ENCODE peak calls at places on chromosomes 6 and 20, in six cellular contexts. S, L, G, H, P and R are unnamed samples.

GRCh38 chr6:75975904-75976303 is 96.6 kb downstream of the IMPG1 start:
- DNase-seq in S (no peak), L (no peak), G (no peak), H (no peak), P (no peak), R (no peak)

GRCh38 chr6:513961-514360 is 122.4 kb downstream of the IRF4 start:
- DNase-seq in S (no peak), L (no peak), G (no peak), H (no peak), P (no peak), R (no peak)

GRCh38 chr6:16163535-16164300 is 34.8 kb downstream of the MYLIP start:
- DNase-seq in S (no peak), L (no peak), G (no peak), H (no peak), P (no peak), R (no peak)

GRCh38 chr20:33684533-33685327 is 1.5 kb downstream of the E2F1 start:
- DNase-seq in S (no peak), L (no peak), G (no peak), H (no peak), P (no peak), R (no peak)

GRCh38 chr6:43014434-43014909 is 423 bp downstream of the KLHDC3 start:
- DNase-seq in S (no peak), L (no peak), G (no peak), H (no peak), P (no peak), R (no peak)

GRCh38 chr20:57106030-57106682 is 160.3 kb downstream of the BMP7 start:
- DNase-seq in S (no peak), L (no peak), G (peak; percentile 56), H (no peak), P (no peak), R (no peak)

GRCh38 chr6:129353067-129353466 is 356.9 kb downstream of the ARHGAP18 start:
- DNase-seq in S (no peak), L (no peak), G (no peak), H (no peak), P (no peak), R (no peak)

GRCh38 chr6:106910999-106911949 is 63.3 kb downstream of the CD24 start:
- DNase-seq in S (no peak), L (no peak), G (no peak), H (no peak), P (no peak), R (no peak)

GRCh38 chr20:47578543-47578942 is 76.9 kb downstream of the NCOA3 start:
- DNase-seq in S (no peak), L (no peak), G (no peak), H (no peak), P (no peak), R (no peak)

GRCh38 chr6:80163754-80164187 is 57.3 kb downstream of the BCKDHB start:
- DNase-seq in S (no peak), L (no peak), G (no peak), H (no peak), P (no peak), R (no peak)

GRCh38 chr6:3449750-3450305 is 7.0 kb downstream of the SLC22A23 start:
- DNase-seq in S (no peak), L (no peak), G (no peak), H (no peak), P (no peak), R (no peak)

GRCh38 chr6:165858571-165858970 is 195.5 kb upstream of the PDE10A start:
- DNase-seq in S (no peak), L (no peak), G (peak; percentile 50), H (no peak), P (no peak), R (no peak)

GRCh38 chr6:169172435-169172834 is 81.2 kb downstream of the THBS2 start:
- DNase-seq in S (no peak), L (no peak), G (no peak), H (no peak), P (no peak), R (no peak)

GRCh38 chr20:33791959-33792597 is 19.1 kb upstream of the CHMP4B start:
- DNase-seq in S (no peak), L (peak; percentile 34), G (peak; percentile 75), H (peak; percentile 24), P (peak; percentile 60), R (peak; percentile 91)

GRCh38 chr6:18506387-18507017 is 119.4 kb downstream of the RNF144B start:
- DNase-seq in S (no peak), L (no peak), G (no peak), H (no peak), P (no peak), R (no peak)

GRCh38 chr6:157244175-157244574 is 79.1 kb downstream of the TMEM242 start:
- DNase-seq in S (no peak), L (no peak), G (no peak), H (no peak), P (no peak), R (no peak)